ENCODE peak calls at places on chromosome 18, in ten cellular contexts. R is astrocyte of the cerebellum, O is psoas muscle, D is heart right ventricle, B is lower leg skin, V is right lobe of liver, N is fibroblast of mammary gland, E is upper lobe of left lung, P is BE2C, Y is PC-9. X is an unnamed sample.
A peak's percentile ranks its signal among the peaks of the same experiment; 100 is the strongest.

GRCh38 chr18:38698108-38698507 is 1132.5 kb upstream of the CELF4 start:
- DNase-seq in D (no peak), V (no peak), E (no peak), Y (no peak), O (no peak), R (no peak), B (no peak), P (no peak), N (no peak), X (no peak)

GRCh38 chr18:54983041-54983686 is 23.9 kb upstream of the CCDC68 start:
- DNase-seq in E (no peak), P (no peak), R (peak; percentile 53), O (no peak), N (peak; percentile 80), B (no peak), D (peak; percentile 12), Y (peak; percentile 71), V (no peak), X (peak; percentile 26)

GRCh38 chr18:51711298-51711889 is 513.9 kb upstream of the MEX3C start:
- DNase-seq in V (no peak), Y (no peak), P (no peak), R (no peak), B (no peak), E (no peak), N (no peak), O (no peak), D (no peak), X (no peak)

GRCh38 chr18:78659748-78660147 is 319.9 kb upstream of the SALL3 start:
- DNase-seq in B (no peak), R (no peak), V (no peak), O (no peak), P (peak; percentile 46), N (no peak), Y (no peak), D (no peak), E (peak; percentile 82), X (no peak)

GRCh38 chr18:78090584-78090983 is 840.9 kb downstream of the GALR1 start:
- DNase-seq in B (no peak), D (no peak), P (no peak), N (no peak), R (no peak), E (no peak), O (no peak), V (no peak), Y (no peak), X (no peak)

GRCh38 chr18:10230072-10230471 is 224.4 kb upstream of the APCDD1 start:
- DNase-seq in B (no peak), P (peak; percentile 6), Y (peak; percentile 77), E (no peak), N (peak; percentile 92), R (no peak), V (no peak), D (no peak), O (no peak), X (peak; percentile 30)

GRCh38 chr18:49052891-49053644 is 102.3 kb upstream of the SMAD7 start:
- DNase-seq in P (peak; percentile 83), O (no peak), V (no peak), D (no peak), E (no peak), R (peak; percentile 96), B (no peak), N (peak; percentile 91), Y (peak; percentile 83), X (peak; percentile 83)

GRCh38 chr18:48611785-48612480 is 73.1 kb downstream of the CTIF start:
- DNase-seq in R (no peak), B (no peak), E (peak; percentile 28), Y (no peak), V (no peak), O (no peak), P (no peak), N (no peak), D (no peak), X (no peak)

GRCh38 chr18:7904529-7904928 is 337.4 kb downstream of the PTPRM start:
- DNase-seq in P (no peak), Y (peak; percentile 67), O (no peak), D (no peak), B (no peak), E (no peak), V (no peak), R (peak; percentile 78), N (peak; percentile 78), X (peak; percentile 33)

GRCh38 chr18:7899078-7899477 is 332.0 kb downstream of the PTPRM start:
- DNase-seq in N (no peak), R (no peak), Y (no peak), E (no peak), D (no peak), V (no peak), O (no peak), P (no peak), B (no peak), X (no peak)

GRCh38 chr18:7898181-7898580 is 331.1 kb downstream of the PTPRM start:
- DNase-seq in R (no peak), Y (no peak), O (no peak), V (no peak), B (no peak), P (no peak), D (no peak), N (no peak), E (no peak), X (no peak)

GRCh38 chr18:7902399-7902839 is 335.3 kb downstream of the PTPRM start:
- DNase-seq in E (no peak), R (no peak), P (no peak), O (peak; percentile 51), N (peak; percentile 84), V (peak; percentile 25), B (no peak), D (no peak), Y (no peak), X (no peak)

GRCh38 chr18:7901657-7902056 is 334.5 kb downstream of the PTPRM start:
- DNase-seq in O (no peak), N (no peak), Y (no peak), E (no peak), B (no peak), P (no peak), V (no peak), R (no peak), D (no peak), X (no peak)
- H3K4me3 ChIP-seq in O (no peak overlapping the region), N (no peak overlapping the region), Y (no peak overlapping the region), E (no peak overlapping the region), B (no peak overlapping the region), P (no peak overlapping the region), V (no peak overlapping the region), R (no peak overlapping the region), D (no peak overlapping the region), X (no peak overlapping the region)

GRCh38 chr18:35143615-35144596 is 96.9 kb upstream of the ZNF397 start:
- DNase-seq in P (peak; percentile 51), E (no peak), Y (no peak), R (peak; percentile 46), B (peak; percentile 26), O (peak; percentile 65), D (peak; percentile 62), V (peak; percentile 45), N (peak; percentile 66), X (no peak)
- H3K4me3 ChIP-seq in P (no peak overlapping the region), E (no peak overlapping the region), Y (no peak overlapping the region), R (no peak overlapping the region), B (no peak overlapping the region), O (no peak overlapping the region), D (no peak overlapping the region), V (no peak overlapping the region), N (no peak overlapping the region), X (no peak overlapping the region)

GRCh38 chr18:498901-499300 is 1.6 kb downstream of the COLEC12 start:
- DNase-seq in B (no peak), P (no peak), D (no peak), R (no peak), O (no peak), V (no peak), Y (no peak), E (no peak), N (no peak), X (no peak)

GRCh38 chr18:500556-501405 is at the start of gene COLEC12:
- DNase-seq in P (no peak), B (no peak), V (no peak), O (peak; percentile 60), D (peak; percentile 33), Y (no peak), N (no peak), E (peak; percentile 93), R (no peak), X (no peak)

GRCh38 chr18:500230-500555 is 308 bp downstream of the COLEC12 start:
- DNase-seq in O (no peak), Y (no peak), E (no peak), D (no peak), P (no peak), N (peak; percentile 59), B (no peak), R (no peak), V (no peak), X (no peak)

GRCh38 chr18:499351-500229 is 911 bp downstream of the COLEC12 start:
- DNase-seq in Y (no peak), B (no peak), P (peak; percentile 28), R (no peak), O (no peak), D (no peak), N (peak; percentile 80), V (no peak), E (peak; percentile 85), X (peak; percentile 40)

GRCh38 chr18:501406-501714 is 859 bp upstream of the COLEC12 start:
- DNase-seq in R (no peak), B (no peak), V (no peak), N (no peak), D (no peak), Y (no peak), E (no peak), O (no peak), P (no peak), X (no peak)
- H3K4me3 ChIP-seq in R (peak overlapping the region; percentile 91), B (no peak overlapping the region), V (no peak overlapping the region), N (no peak overlapping the region), D (no peak overlapping the region), Y (no peak overlapping the region), E (no peak overlapping the region), O (no peak overlapping the region), P (no peak overlapping the region), X (no peak overlapping the region)

GRCh38 chr18:41993151-41993550 is 38.1 kb downstream of the PIK3C3 start:
- DNase-seq in B (no peak), E (no peak), N (peak; percentile 34), O (no peak), Y (no peak), V (no peak), P (no peak), R (no peak), D (no peak), X (no peak)

GRCh38 chr18:42001801-42002200 is 46.8 kb downstream of the PIK3C3 start:
- DNase-seq in D (no peak), E (no peak), R (no peak), O (no peak), V (no peak), N (no peak), B (no peak), P (no peak), Y (no peak), X (no peak)

GRCh38 chr18:41992066-41992465 is 37.0 kb downstream of the PIK3C3 start:
- DNase-seq in B (no peak), E (no peak), P (no peak), N (no peak), V (no peak), O (no peak), Y (no peak), D (no peak), R (no peak), X (no peak)

GRCh38 chr18:41992698-41993097 is 37.7 kb downstream of the PIK3C3 start:
- DNase-seq in D (no peak), P (no peak), B (no peak), O (no peak), N (no peak), R (no peak), Y (no peak), E (no peak), V (no peak), X (no peak)

DNA sequence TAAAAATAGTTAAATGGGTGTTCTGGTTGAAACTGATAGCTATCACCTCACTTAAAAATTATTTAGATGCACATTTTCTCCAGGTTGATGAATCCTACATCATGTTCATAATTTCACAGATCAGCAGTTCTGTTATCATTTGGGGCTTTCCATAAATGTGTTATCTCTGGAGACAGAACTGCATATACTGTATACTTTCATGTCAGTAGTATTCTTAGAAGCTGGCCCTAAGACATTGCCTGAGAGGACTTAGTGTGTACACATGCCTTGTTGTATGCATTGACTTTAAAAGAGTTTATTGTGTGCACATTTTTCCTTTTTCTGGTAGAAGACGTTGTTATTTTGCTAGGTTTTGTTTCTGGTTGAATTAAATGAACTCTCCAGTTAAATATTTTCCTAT is 41.0 kb downstream of the PIK3C3 start:
- DNase-seq in V (no peak), R (no peak), P (no peak), Y (no peak), B (no peak), N (no peak), O (no peak), E (no peak), D (no peak), X (no peak)
- H3K4me3 ChIP-seq in V (no peak overlapping the region), R (no peak overlapping the region), P (no peak overlapping the region), Y (no peak overlapping the region), B (no peak overlapping the region), N (no peak overlapping the region), O (no peak overlapping the region), E (no peak overlapping the region), D (no peak overlapping the region), X (no peak overlapping the region)